ENCODE peak calls at places on chromosomes 5 and 9, in seven cellular contexts. L is head of caudate nucleus, A is AG10803, J is choroid plexus epithelial cell, Q is NCI-H1417, Z is endothelial cell, B is activated gamma-delta T cell treated with Interleukin-2 at 50 U/mL for 16 hours. H is an unnamed sample.

GRCh38 chr9:137421838-137422667 is 909 bp downstream of the EXD3 start:
- DNase-seq in L (no peak), A (no peak), J (no peak), Q (no peak), Z (no peak), B (no peak), H (no peak)

GRCh38 chr5:15391648-15392392 is 108.2 kb upstream of the FBXL7 start:
- DNase-seq in L (no peak), A (peak), J (peak), Q (no peak), Z (no peak), B (no peak), H (no peak)

GRCh38 chr9:569276-569675 is 272.2 kb upstream of the DMRT1 start:
- DNase-seq in L (no peak), A (no peak), J (no peak), Q (no peak), Z (no peak), B (no peak), H (no peak)

GRCh38 chr9:20552874-20553624 is 69.2 kb downstream of the MLLT3 start:
- DNase-seq in L (no peak), A (peak), J (peak), Q (no peak), Z (no peak), B (no peak), H (no peak)

GRCh38 chr9:87643778-87644570 is 81.9 kb upstream of the CTSL start:
- DNase-seq in L (no peak), A (no peak), J (no peak), Q (no peak), Z (no peak), B (no peak), H (no peak)

GRCh38 chr9:137222190-137223077 is at the start of gene RNF208:
- DNase-seq in L (peak), A (no peak), J (no peak), Q (peak), Z (no peak), B (no peak), H (peak)

GRCh38 chr5:171714851-171715250 is 70.8 kb upstream of the SMIM23 start:
- DNase-seq in L (no peak), A (no peak), J (no peak), Q (no peak), Z (no peak), B (no peak), H (no peak)

GRCh38 chr9:93129286-93129685 is 4.8 kb downstream of the NINJ1 start:
- DNase-seq in L (peak), A (no peak), J (no peak), Q (no peak), Z (peak), B (no peak), H (no peak)

GRCh38 chr9:132372177-132373095 is 17.6 kb upstream of the SETX start:
- DNase-seq in L (peak), A (no peak), J (peak), Q (no peak), Z (peak), B (no peak), H (no peak)

GRCh38 chr5:56516936-56517521 is 283.9 kb upstream of the ANKRD55 start:
- DNase-seq in L (no peak), A (no peak), J (peak), Q (no peak), Z (no peak), B (no peak), H (no peak)

GRCh38 chr5:115507682-115508081 is 36.9 kb downstream of the FEM1C start:
- DNase-seq in L (no peak), A (peak), J (peak), Q (no peak), Z (no peak), B (no peak), H (no peak)

GRCh38 chr5:19866088-19866446 is 121.9 kb downstream of the CDH18 start:
- DNase-seq in L (no peak), A (no peak), J (no peak), Q (peak), Z (no peak), B (no peak), H (no peak)

GRCh38 chr9:136052991-136053756 is 41.9 kb downstream of the NACC2 start:
- DNase-seq in L (no peak), A (peak), J (no peak), Q (no peak), Z (no peak), B (no peak), H (no peak)

GRCh38 chr9:111597852-111598729 is 1.4 kb downstream of the PTGR1 start:
- DNase-seq in L (peak), A (peak), J (peak), Q (peak), Z (peak), B (peak), H (peak)

GRCh38 chr9:21331676-21332402 is 3.4 kb downstream of the KLHL9 start:
- DNase-seq in L (no peak), A (peak), J (no peak), Q (no peak), Z (no peak), B (no peak), H (no peak)

GRCh38 chr5:111092062-111092853 is at the start of gene WDR36:
- DNase-seq in L (peak), A (peak), J (peak), Q (peak), Z (peak), B (peak), H (peak)

GRCh38 chr5:57442080-57442839 is 40.4 kb downstream of the ACTBL2 start:
- DNase-seq in L (no peak), A (peak), J (peak), Q (no peak), Z (no peak), B (no peak), H (no peak)

GRCh38 chr9:74748966-74749365 is 138.8 kb downstream of the TRPM6 start:
- DNase-seq in L (no peak), A (no peak), J (no peak), Q (no peak), Z (no peak), B (no peak), H (no peak)

GRCh38 chr5:132405646-132406045 is 36.1 kb downstream of the SLC22A5 start:
- DNase-seq in L (no peak), A (no peak), J (no peak), Q (no peak), Z (no peak), B (no peak), H (no peak)

GRCh38 chr5:179054876-179055275 is 5.3 kb upstream of the ZNF354C start:
- DNase-seq in L (no peak), A (no peak), J (no peak), Q (no peak), Z (no peak), B (no peak), H (no peak)

GRCh38 chr5:179061025-179061424 is 852 bp downstream of the ZNF354C start:
- DNase-seq in L (no peak), A (peak), J (no peak), Q (no peak), Z (no peak), B (no peak), H (peak)

GRCh38 chr9:4985376-4986266 is 549 bp downstream of the JAK2 start:
- DNase-seq in L (peak), A (peak), J (peak), Q (no peak), Z (peak), B (peak), H (no peak)

GRCh38 chr9:129990269-129991005 is 52.6 kb downstream of the FNBP1 start:
- DNase-seq in L (no peak), A (no peak), J (no peak), Q (no peak), Z (no peak), B (no peak), H (no peak)

GRCh38 chr9:126374366-126374781 is 47.7 kb downstream of the MVB12B start:
- DNase-seq in L (peak), A (no peak), J (no peak), Q (no peak), Z (no peak), B (no peak), H (no peak)

GRCh38 chr9:81389569-81389993 is 299.8 kb downstream of the TLE1 start:
- DNase-seq in L (no peak), A (peak), J (peak), Q (no peak), Z (no peak), B (no peak), H (no peak)

GRCh38 chr5:14213813-14214585 is 70.9 kb downstream of the TRIO start:
- DNase-seq in L (no peak), A (no peak), J (no peak), Q (no peak), Z (no peak), B (no peak), H (no peak)

GRCh38 chr9:131270171-131271015 is 5.9 kb downstream of the FAM78A start:
- DNase-seq in L (peak), A (no peak), J (no peak), Q (no peak), Z (peak), B (no peak), H (no peak)

GRCh38 chr9:36325081-36325828 is 67.0 kb upstream of the GNE start:
- DNase-seq in L (peak), A (no peak), J (no peak), Q (no peak), Z (no peak), B (no peak), H (no peak)

GRCh38 chr5:132481243-132482211 is 9.0 kb downstream of the IRF1 start:
- DNase-seq in L (no peak), A (no peak), J (no peak), Q (no peak), Z (no peak), B (no peak), H (no peak)

H was measured in pancreas.